ENCODE peak calls at places on chromosomes 6 and 20, in five cellular contexts. M is tibial nerve, G is LNCaP clone FGC, B is fibroblast of pulmonary artery, D is cardiac muscle cell. U is an unnamed sample.
A peak's percentile ranks its signal among the peaks of the same experiment; 100 is the strongest.

GRCh38 chr6:105363100-105363754 is 39.7 kb downstream of the PREP start:
- DNase-seq in D (peak; percentile 60), M (no peak), G (no peak), B (peak; percentile 62), U (peak; percentile 52)

GRCh38 chr6:10297825-10298224 is 117.0 kb downstream of the TFAP2A start:
- DNase-seq in G (no peak), M (no peak), B (peak; percentile 3), D (no peak), U (no peak)

GRCh38 chr6:1703923-1704322 is 94.2 kb downstream of the FOXC1 start:
- DNase-seq in G (no peak), M (no peak), D (no peak), B (no peak), U (no peak)

GRCh38 chr6:45663181-45664180 is 285.7 kb upstream of the SUPT3H start:
- DNase-seq in M (no peak), G (no peak), D (peak; percentile 65), B (peak; percentile 33), U (peak; percentile 27)

GRCh38 chr20:54335299-54335698 is 127.4 kb downstream of the PFDN4 start:
- DNase-seq in G (no peak), M (no peak), D (peak; percentile 18), B (no peak), U (no peak)

GRCh38 chr20:46099491-46100287 is 9.9 kb upstream of the NCOA5 start:
- DNase-seq in B (no peak), G (no peak), D (peak; percentile 23), M (no peak), U (no peak)

GRCh38 chr20:8670207-8670899 is 398.5 kb upstream of the PLCB4 start:
- DNase-seq in G (no peak), M (no peak), B (no peak), D (no peak), U (no peak)

GRCh38 chr20:23249541-23249940 is 101.0 kb upstream of the NXT1 start:
- DNase-seq in D (no peak), M (no peak), G (no peak), B (no peak), U (no peak)

GRCh38 chr6:16105874-16106273 is 23.0 kb upstream of the MYLIP start:
- DNase-seq in B (peak; percentile 55), D (peak; percentile 78), M (no peak), G (no peak), U (peak; percentile 49)

GRCh38 chr6:144768676-144769599 is 483.8 kb downstream of the UTRN start:
- DNase-seq in M (no peak), B (no peak), G (no peak), D (no peak), U (peak; percentile 1)

GRCh38 chr20:1964061-1964460 is 29.8 kb downstream of the PDYN start:
- DNase-seq in M (no peak), D (no peak), G (no peak), B (no peak), U (no peak)

GRCh38 chr6:170203212-170203611 is 87.7 kb downstream of the DLL1 start:
- DNase-seq in M (peak; percentile 1), G (no peak), D (no peak), B (peak; percentile 22), U (no peak)

GRCh38 chr6:70651326-70651905 is 16.3 kb upstream of the SMAP1 start:
- DNase-seq in D (no peak), B (no peak), G (no peak), M (no peak), U (no peak)

GRCh38 chr20:37282558-37282957 is 6.9 kb upstream of the MANBAL start:
- DNase-seq in G (no peak), D (peak; percentile 80), M (no peak), B (peak; percentile 81), U (peak; percentile 66)

GRCh38 chr6:2509746-2510145 is 241.0 kb downstream of the MYLK4 start:
- DNase-seq in D (peak; percentile 49), B (no peak), M (no peak), G (no peak), U (no peak)

GRCh38 chr6:47810885-47811284 is 29.1 kb downstream of the OPN5 start:
- DNase-seq in G (no peak), D (no peak), B (no peak), M (no peak), U (no peak)

GRCh38 chr6:36947570-36948351 is 6.8 kb upstream of the PI16 start:
- DNase-seq in M (no peak), G (no peak), D (no peak), B (no peak), U (no peak)

GRCh38 chr20:41142241-41142640 is 4.9 kb downstream of the PLCG1 start:
- DNase-seq in B (no peak), G (no peak), D (no peak), M (no peak), U (no peak)

GRCh38 chr20:59603727-59604608 is at the start of gene PHACTR3:
- DNase-seq in D (no peak), M (no peak), G (no peak), B (no peak), U (no peak)
- H3K4me3 ChIP-seq in D (no peak within 1 kb of the TSS), M (peak within 1 kb of the TSS; percentile 22), G (no peak within 1 kb of the TSS), B (no peak within 1 kb of the TSS), U (no peak within 1 kb of the TSS)

GRCh38 chr6:129662980-129663431 is 47.0 kb downstream of the ARHGAP18 start:
- DNase-seq in D (no peak), B (no peak), M (no peak), G (no peak), U (no peak)

GRCh38 chr6:129660346-129660676 is 49.7 kb downstream of the ARHGAP18 start:
- DNase-seq in G (no peak), D (no peak), B (no peak), M (no peak), U (no peak)

GRCh38 chr6:129663531-129663930 is 46.4 kb downstream of the ARHGAP18 start:
- DNase-seq in B (no peak), M (no peak), D (peak; percentile 25), G (no peak), U (no peak)

GRCh38 chr6:129661478-129662405 is 48.2 kb downstream of the ARHGAP18 start:
- DNase-seq in B (no peak), G (no peak), M (no peak), D (no peak), U (no peak)

DNA sequence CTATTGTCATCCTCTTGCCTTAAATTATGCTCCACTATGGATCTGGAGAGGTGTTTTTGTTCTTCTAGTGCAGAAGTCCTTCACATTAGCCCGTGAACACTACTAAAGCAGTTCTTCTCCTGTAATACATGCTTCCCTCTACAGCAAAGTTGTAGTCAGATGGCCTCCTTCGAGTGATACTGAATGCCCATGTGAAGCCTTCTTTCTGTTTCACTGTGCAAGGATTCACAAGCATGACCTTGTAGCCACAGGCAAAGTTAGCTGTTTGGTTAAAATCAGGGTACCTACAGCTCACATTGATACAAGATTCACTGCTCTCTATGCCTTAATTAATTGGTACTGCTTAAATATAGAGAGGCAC is 47.6 kb downstream of the ARHGAP18 start:
- DNase-seq in D (no peak), M (no peak), G (no peak), B (no peak), U (no peak)
- H3K4me3 ChIP-seq in D (no peak overlapping the region), M (no peak overlapping the region), G (no peak overlapping the region), B (no peak overlapping the region), U (no peak overlapping the region)

DNA sequence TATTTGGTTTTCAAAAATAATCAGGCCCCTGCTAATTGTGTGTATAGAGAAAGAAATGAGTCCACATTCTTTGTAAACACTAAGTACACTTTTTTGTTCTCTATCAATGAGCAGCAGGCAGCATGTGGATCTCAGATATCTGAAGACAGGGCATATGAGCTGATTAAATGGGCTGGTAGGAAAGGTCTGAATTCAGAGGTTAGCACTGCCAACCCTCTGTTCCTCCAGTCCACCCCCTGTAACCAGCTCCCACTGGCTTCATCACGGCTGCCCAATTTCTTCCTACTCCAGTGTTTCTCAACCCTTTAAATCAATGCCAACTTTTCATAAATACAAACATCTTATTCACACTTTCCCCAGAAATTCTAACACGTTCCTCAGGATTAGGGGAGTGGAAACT is 128.5 kb downstream of the TPBG start:
- DNase-seq in B (no peak), D (no peak), M (no peak), G (no peak), U (no peak)
- H3K4me3 ChIP-seq in B (no peak overlapping the region), D (no peak overlapping the region), M (no peak overlapping the region), G (no peak overlapping the region), U (no peak overlapping the region)

DNA sequence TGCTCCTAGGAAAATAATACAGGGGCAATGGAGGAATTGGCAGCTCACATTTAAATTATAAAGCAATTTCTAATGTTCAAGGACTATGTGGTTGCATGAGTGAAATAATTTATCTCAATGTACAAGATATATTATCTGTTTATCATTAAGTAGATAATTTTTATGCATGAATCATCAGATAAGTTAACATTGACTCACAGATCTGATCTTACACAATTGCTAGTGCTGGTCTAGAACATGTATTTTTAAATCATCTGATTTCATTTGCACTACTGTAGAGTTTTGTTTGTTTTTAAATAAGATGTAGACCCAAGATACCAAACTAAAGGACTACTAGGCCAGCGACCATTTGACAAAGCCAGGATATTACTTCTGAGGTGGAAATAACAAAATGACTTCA is 199.2 kb downstream of the BMP2 start:
- DNase-seq in B (no peak), D (no peak), M (no peak), G (no peak), U (no peak)
- H3K4me3 ChIP-seq in B (no peak overlapping the region), D (no peak overlapping the region), M (no peak overlapping the region), G (no peak overlapping the region), U (no peak overlapping the region)

GRCh38 chr6:113967777-113968176 is 3.2 kb downstream of the HDAC2 start:
- DNase-seq in M (no peak), B (no peak), G (no peak), D (no peak), U (no peak)
- H3K4me3 ChIP-seq in M (no peak overlapping the region), B (no peak overlapping the region), G (no peak overlapping the region), D (peak overlapping the region; percentile 96), U (no peak overlapping the region)

GRCh38 chr6:31730631-31731086 is 1.6 kb upstream of the DDAH2 start:
- DNase-seq in B (no peak), D (no peak), M (no peak), G (no peak), U (no peak)
- H3K4me3 ChIP-seq in B (peak overlapping the region; percentile 90), D (peak overlapping the region; percentile 91), M (peak overlapping the region; percentile 97), G (no peak overlapping the region), U (peak overlapping the region; percentile 65)

GRCh38 chr6:20137288-20137687 is 75.0 kb downstream of the MBOAT1 start:
- DNase-seq in M (no peak), G (no peak), B (no peak), D (no peak), U (no peak)
- H3K4me3 ChIP-seq in M (no peak overlapping the region), G (no peak overlapping the region), B (no peak overlapping the region), D (no peak overlapping the region), U (no peak overlapping the region)

DNA sequence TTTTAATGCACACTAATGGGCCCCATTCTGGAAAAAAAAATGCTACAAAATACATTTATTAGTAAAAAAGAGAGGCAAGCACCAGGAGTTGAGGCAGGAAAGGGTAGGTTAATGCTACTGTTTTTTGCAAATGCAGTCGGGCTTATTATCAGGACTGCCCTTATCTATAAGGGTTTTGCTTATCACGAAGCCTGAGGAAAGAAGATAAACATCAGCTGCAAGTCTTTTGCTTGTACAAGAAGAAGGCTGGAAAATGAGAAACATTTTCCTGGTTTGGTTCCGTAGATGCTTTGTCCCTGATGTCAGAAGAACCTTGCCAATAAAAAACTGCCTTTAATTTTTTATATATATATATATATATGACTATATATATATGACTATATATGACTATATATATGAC is 189.3 kb upstream of the VGLL2 start:
- DNase-seq in B (no peak), G (no peak), D (no peak), M (no peak), U (no peak)
- H3K4me3 ChIP-seq in B (no peak overlapping the region), G (no peak overlapping the region), D (no peak overlapping the region), M (no peak overlapping the region), U (no peak overlapping the region)